ENCODE peak calls at places on chromosomes 12 and 14, in four cellular contexts. S, P, D and I are unnamed samples.

GRCh38 chr14:95311752-95312151 is 8.0 kb downstream of the CLMN start:
- DNase-seq in S (no peak), P (no peak), D (no peak), I (no peak)

GRCh38 chr12:107635139-107635538 is 50.5 kb upstream of the PWP1 start:
- DNase-seq in S (no peak), P (no peak), D (no peak), I (no peak)

GRCh38 chr14:52075371-52075770 is 6.5 kb upstream of the NID2 start:
- DNase-seq in S (no peak), P (no peak), D (no peak), I (no peak)

GRCh38 chr12:6183689-6184441 is 16.3 kb upstream of the CD9 start:
- DNase-seq in S (peak), P (no peak), D (no peak), I (no peak)

GRCh38 chr12:104312654-104313053 is 9.1 kb downstream of the EID3 start:
- DNase-seq in S (no peak), P (no peak), D (no peak), I (no peak)

GRCh38 chr12:34288963-34289345 is 266.7 kb downstream of the ALG10 start:
- DNase-seq in S (no peak), P (no peak), D (no peak), I (no peak)

GRCh38 chr12:77439749-77440148 is 374.4 kb upstream of the E2F7 start:
- DNase-seq in S (no peak), P (no peak), D (no peak), I (no peak)

GRCh38 chr12:75341873-75342272 is 7.4 kb downstream of the GLIPR1L1 start:
- DNase-seq in S (no peak), P (no peak), D (no peak), I (no peak)

GRCh38 chr12:101116911-101117310 is 93.1 kb downstream of the SLC5A8 start:
- DNase-seq in S (no peak), P (no peak), D (no peak), I (no peak)

GRCh38 chr12:116459921-116460666 is 99.1 kb upstream of the MAP1LC3B2 start:
- DNase-seq in S (no peak), P (no peak), D (no peak), I (no peak)

GRCh38 chr14:24873551-24873950 is 176.4 kb downstream of the STXBP6 start:
- DNase-seq in S (no peak), P (no peak), D (no peak), I (no peak)

GRCh38 chr12:14840616-14841015 is 2.7 kb downstream of the ART4 start:
- DNase-seq in S (no peak), P (no peak), D (no peak), I (no peak)

GRCh38 chr12:107912421-107913004 is 138.0 kb downstream of the ASCL4 start:
- DNase-seq in S (peak), P (peak), D (no peak), I (peak)

GRCh38 chr12:109818900-109819500 is 14.2 kb downstream of the TRPV4 start:
- DNase-seq in S (no peak), P (no peak), D (no peak), I (no peak)

GRCh38 chr12:76533331-76533730 is 26.2 kb downstream of the OSBPL8 start:
- DNase-seq in S (no peak), P (no peak), D (no peak), I (no peak)

GRCh38 chr14:61132894-61133293 is 148.2 kb downstream of the TMEM30B start:
- DNase-seq in S (no peak), P (no peak), D (no peak), I (no peak)

GRCh38 chr14:24063263-24063836 is 8.0 kb upstream of the CPNE6 start:
- DNase-seq in S (no peak), P (no peak), D (no peak), I (no peak)

GRCh38 chr12:110667671-110668070 is 21.2 kb downstream of the HVCN1 start:
- DNase-seq in S (no peak), P (no peak), D (no peak), I (no peak)

GRCh38 chr12:27498761-27499160 is 25.2 kb upstream of the PPFIBP1 start:
- DNase-seq in S (no peak), P (no peak), D (no peak), I (no peak)

GRCh38 chr12:122944588-122944987 is 21.7 kb downstream of the ABCB9 start:
- DNase-seq in S (no peak), P (peak), D (no peak), I (no peak)

GRCh38 chr14:67459336-67459735 is 29.2 kb downstream of the TMEM229B start:
- DNase-seq in S (no peak), P (no peak), D (no peak), I (no peak)

GRCh38 chr12:58860788-58861240 is 59.5 kb downstream of the LRIG3 start:
- DNase-seq in S (no peak), P (no peak), D (no peak), I (no peak)